ENCODE peak calls at places on chromosomes 12 and 14, in four cellular contexts. One of them, this sample, is unnamed.

GRCh38 chr12:76967181-76967885 is 88.5 kb upstream of the CSRP2 start:
- DNase-seq in A549: no peak
- DNase-seq in ovary: no peak
- DNase-seq in stomach: no peak
- DNase-seq in this sample: no peak

GRCh38 chr14:49623387-49623786 is 2.8 kb downstream of the MGAT2 start:
- DNase-seq in stomach: no peak
- DNase-seq in ovary: no peak
- DNase-seq in A549: no peak
- DNase-seq in this sample: no peak

GRCh38 chr12:87428701-87429277 is 600.4 kb downstream of the C12orf50 start:
- DNase-seq in stomach: no peak
- DNase-seq in ovary: no peak
- DNase-seq in A549: no peak
- DNase-seq in this sample: no peak

GRCh38 chr12:89230376-89231101 is 121.8 kb downstream of the DUSP6 start:
- DNase-seq in stomach: no peak
- DNase-seq in A549: no peak
- DNase-seq in ovary: no peak
- DNase-seq in this sample: no peak

GRCh38 chr14:76396714-76397187 is 20.8 kb downstream of the ESRRB start:
- DNase-seq in A549: no peak
- DNase-seq in ovary: no peak
- DNase-seq in stomach: no peak
- DNase-seq in this sample: no peak

GRCh38 chr12:13222076-13222475 is 25.6 kb downstream of the EMP1 start:
- DNase-seq in stomach: peak
- DNase-seq in A549: no peak
- DNase-seq in ovary: no peak
- DNase-seq in this sample: peak

GRCh38 chr12:31206038-31206670 is 119.8 kb downstream of the SINHCAF start:
- DNase-seq in stomach: no peak
- DNase-seq in A549: no peak
- DNase-seq in ovary: no peak
- DNase-seq in this sample: no peak

GRCh38 chr14:32950584-32950983 is 11.9 kb downstream of the NPAS3 start:
- DNase-seq in A549: no peak
- DNase-seq in stomach: no peak
- DNase-seq in ovary: no peak
- DNase-seq in this sample: no peak

GRCh38 chr14:96086032-96086431 is 46.9 kb downstream of the C14orf132 start:
- DNase-seq in stomach: no peak
- DNase-seq in A549: peak
- DNase-seq in ovary: no peak
- DNase-seq in this sample: no peak

GRCh38 chr12:104137175-104137901 is 672 bp downstream of the NFYB start:
- DNase-seq in ovary: peak
- DNase-seq in stomach: peak
- DNase-seq in A549: peak
- DNase-seq in this sample: peak

GRCh38 chr12:100661300-100661951 is 87.9 kb downstream of the GAS2L3 start:
- DNase-seq in A549: no peak
- DNase-seq in stomach: no peak
- DNase-seq in ovary: no peak
- DNase-seq in this sample: no peak

GRCh38 chr14:95198320-95198719 is 41.0 kb upstream of the DICER1 start:
- DNase-seq in A549: no peak
- DNase-seq in ovary: no peak
- DNase-seq in stomach: no peak
- DNase-seq in this sample: no peak

GRCh38 chr14:104687601-104688504 is 1.6 kb upstream of the INF2 start:
- DNase-seq in ovary: peak
- DNase-seq in A549: peak
- DNase-seq in stomach: peak
- DNase-seq in this sample: peak

GRCh38 chr14:43983721-43984120 is 523.4 kb downstream of the FSCB start:
- DNase-seq in stomach: no peak
- DNase-seq in ovary: no peak
- DNase-seq in A549: no peak
- DNase-seq in this sample: no peak

GRCh38 chr12:89694542-89694941 is 14.1 kb downstream of the ATP2B1 start:
- DNase-seq in stomach: no peak
- DNase-seq in A549: no peak
- DNase-seq in ovary: no peak
- DNase-seq in this sample: no peak

GRCh38 chr12:110661337-110661972 is 27.5 kb downstream of the HVCN1 start:
- DNase-seq in ovary: no peak
- DNase-seq in stomach: peak
- DNase-seq in A549: no peak
- DNase-seq in this sample: peak

GRCh38 chr14:34235635-34236300 is 226.3 kb downstream of the SPTSSA start:
- DNase-seq in ovary: no peak
- DNase-seq in stomach: no peak
- DNase-seq in A549: no peak
- DNase-seq in this sample: no peak
- TF ChIP-seq EP300 in ovary: no peak
- TF ChIP-seq EP300 in stomach: peak
- TF ChIP-seq EP300 in A549: no peak
- TF ChIP-seq EP300 in this sample: peak

GRCh38 chr14:24231263-24232120 is 675 bp downstream of the NEDD8 start:
- DNase-seq in stomach: no peak
- DNase-seq in ovary: no peak
- DNase-seq in A549: peak
- DNase-seq in this sample: peak
- H3K27ac ChIP-seq in stomach: peak
- H3K27ac ChIP-seq in ovary: peak
- H3K27ac ChIP-seq in A549: peak
- H3K27ac ChIP-seq in this sample: peak

DNA sequence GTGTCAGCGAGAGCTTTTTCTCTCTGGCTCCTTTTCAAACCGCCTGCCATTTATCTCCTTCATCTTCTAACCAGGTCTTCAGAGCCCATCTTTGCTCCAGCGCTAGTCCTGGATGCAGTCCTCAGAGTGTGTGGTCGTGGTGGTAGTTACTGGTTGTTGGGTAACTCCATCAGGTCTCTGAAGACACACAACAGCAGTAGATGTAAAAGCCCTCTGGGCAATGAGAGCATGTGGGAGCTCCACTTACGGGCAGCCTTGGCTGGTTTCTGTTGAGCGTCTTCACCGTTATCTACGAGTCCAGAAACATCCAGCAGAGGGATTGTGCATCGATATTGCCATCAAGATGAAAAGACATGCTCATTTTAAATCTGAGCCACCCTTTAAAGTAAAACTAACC is 61.2 kb downstream of the FBXL14 start:
- DNase-seq in ovary: no peak
- DNase-seq in A549: no peak
- DNase-seq in stomach: no peak
- DNase-seq in this sample: no peak
- TF ChIP-seq CTCF in ovary: no peak
- TF ChIP-seq CTCF in A549: no peak
- TF ChIP-seq CTCF in stomach: no peak
- TF ChIP-seq CTCF in this sample: no peak

DNA sequence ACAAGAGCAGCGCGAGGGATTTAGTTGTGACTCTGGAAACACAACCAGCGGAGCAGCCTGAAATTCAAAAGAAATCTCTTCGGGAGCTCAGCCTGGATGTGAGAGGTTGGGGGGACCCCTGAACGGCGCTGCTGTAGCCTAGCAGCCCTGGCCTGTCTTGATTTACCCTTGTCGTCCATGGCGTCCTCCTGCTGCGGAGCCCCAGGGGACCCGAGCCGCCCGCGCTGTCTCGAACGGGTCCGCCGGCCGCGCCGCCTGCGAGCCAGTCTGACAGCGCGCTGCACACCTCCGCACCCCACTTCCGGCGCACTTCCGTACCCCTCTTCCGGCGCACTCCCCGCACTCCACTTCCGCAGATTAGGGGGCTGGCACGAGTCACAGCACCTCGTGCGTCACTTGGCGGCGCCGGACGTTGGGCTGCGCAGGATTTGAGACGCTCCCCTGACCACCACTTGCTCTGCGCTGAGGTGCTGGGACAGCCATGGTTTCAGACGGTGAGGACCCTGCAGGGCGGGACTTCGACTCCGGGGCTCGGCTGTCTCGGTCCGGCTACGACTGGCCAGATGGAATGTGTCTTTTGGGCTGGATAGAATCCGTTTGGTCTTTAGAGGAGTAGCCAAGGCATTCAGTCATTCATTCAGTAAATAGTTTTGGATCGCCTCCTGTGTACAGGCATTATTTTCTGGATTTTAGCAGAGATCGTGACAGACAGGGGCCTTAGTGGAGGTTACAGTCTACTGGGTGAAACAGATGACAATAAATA is at the start of the genes EIF2B1 and GTF2H3:
- DNase-seq in ovary: peak
- DNase-seq in A549: peak
- DNase-seq in stomach: peak
- DNase-seq in this sample: peak
- TF ChIP-seq EP300 in ovary: no peak
- TF ChIP-seq EP300 in A549: no peak
- TF ChIP-seq EP300 in stomach: no peak
- TF ChIP-seq EP300 in this sample: no peak